ENCODE peak calls at places on chromosome X, in six cellular contexts. P is upper lobe of left lung, Z is A549, Q is HepG2, W is K562, S is GM12878. C is an unnamed sample.

GRCh38 chrX:35439042-35439639 is 359.0 kb upstream of the MAGEB16 start:
- ATAC-seq in W (no peak), Q (no peak), P (no peak), S (no peak), Z (no peak), C (no peak)

GRCh38 chrX:53321216-53321942 is 40.0 kb upstream of the IQSEC2 start:
- ATAC-seq in W (no peak), Q (no peak), P (peak; percentile 73), Z (peak; percentile 51), S (no peak), C (peak; percentile 27)

GRCh38 chrX:17525762-17526555 is 151.0 kb downstream of the NHS start:
- ATAC-seq in S (no peak), P (no peak), W (no peak), Q (no peak), Z (no peak), C (no peak)

GRCh38 chrX:77527233-77528001 is 80.2 kb downstream of the FGF16 start:
- ATAC-seq in Z (no peak), P (no peak), Q (no peak), S (no peak), W (peak; percentile 95), C (peak; percentile 50)

GRCh38 chrX:111040377-111041017 is 55.5 kb upstream of the PAK3 start:
- ATAC-seq in S (peak; percentile 53), P (no peak), Q (no peak), W (no peak), Z (peak; percentile 72), C (no peak)

GRCh38 chrX:28590394-28590793 is 3.1 kb downstream of the IL1RAPL1 start:
- ATAC-seq in S (no peak), P (no peak), W (no peak), Q (no peak), Z (no peak), C (no peak)

GRCh38 chrX:71536285-71536684 is 3.4 kb downstream of the OGT start:
- ATAC-seq in W (no peak), P (no peak), S (peak; percentile 1), Z (no peak), Q (no peak), C (no peak)

GRCh38 chrX:39946822-39947221 is 150.9 kb downstream of the BCOR start:
- ATAC-seq in P (no peak), S (no peak), Q (no peak), Z (no peak), W (no peak), C (no peak)

GRCh38 chrX:13473666-13474516 is 95.5 kb upstream of the EGFL6 start:
- ATAC-seq in S (peak; percentile 92), Z (no peak), W (no peak), P (peak; percentile 65), Q (no peak), C (no peak)

GRCh38 chrX:40006025-40007017 is 91.4 kb downstream of the BCOR start:
- ATAC-seq in W (no peak), S (peak; percentile 56), P (peak; percentile 86), Q (no peak), Z (no peak), C (peak; percentile 50)

GRCh38 chrX:124348152-124348551 is 1.8 kb downstream of the SH2D1A start:
- ATAC-seq in Z (no peak), Q (no peak), S (no peak), W (peak; percentile 86), P (no peak), C (no peak)

GRCh38 chrX:14363719-14364118 is 165.6 kb upstream of the GLRA2 start:
- ATAC-seq in Q (no peak), P (no peak), S (no peak), W (no peak), Z (no peak), C (no peak)

GRCh38 chrX:729583-730409 is 99.2 kb downstream of the SHOX start:
- ATAC-seq in Z (peak; percentile 50), W (no peak), P (no peak), Q (peak; percentile 37), S (no peak), C (no peak)

GRCh38 chrX:10399152-10399741 is 221.1 kb downstream of the MID1 start:
- ATAC-seq in P (no peak), Z (no peak), S (no peak), W (no peak), Q (no peak), C (no peak)

GRCh38 chrX:55056820-55057690 is 17.8 kb upstream of the PAGE2B start:
- ATAC-seq in P (no peak), W (no peak), Z (no peak), Q (no peak), S (no peak), C (no peak)

GRCh38 chrX:84737471-84737871 is 235.2 kb upstream of the HDX start:
- ATAC-seq in S (no peak), Q (no peak), W (no peak), Z (no peak), P (no peak), C (peak; percentile 34)

GRCh38 chrX:136063340-136064079 is 78.3 kb downstream of the SLC9A6 start:
- ATAC-seq in P (peak; percentile 74), Q (no peak), Z (no peak), S (no peak), W (no peak), C (peak; percentile 54)

GRCh38 chrX:110089656-110090404 is 86.9 kb downstream of the TMEM164 start:
- ATAC-seq in Z (no peak), Q (no peak), S (peak; percentile 45), W (peak; percentile 47), P (no peak), C (no peak)

DNA sequence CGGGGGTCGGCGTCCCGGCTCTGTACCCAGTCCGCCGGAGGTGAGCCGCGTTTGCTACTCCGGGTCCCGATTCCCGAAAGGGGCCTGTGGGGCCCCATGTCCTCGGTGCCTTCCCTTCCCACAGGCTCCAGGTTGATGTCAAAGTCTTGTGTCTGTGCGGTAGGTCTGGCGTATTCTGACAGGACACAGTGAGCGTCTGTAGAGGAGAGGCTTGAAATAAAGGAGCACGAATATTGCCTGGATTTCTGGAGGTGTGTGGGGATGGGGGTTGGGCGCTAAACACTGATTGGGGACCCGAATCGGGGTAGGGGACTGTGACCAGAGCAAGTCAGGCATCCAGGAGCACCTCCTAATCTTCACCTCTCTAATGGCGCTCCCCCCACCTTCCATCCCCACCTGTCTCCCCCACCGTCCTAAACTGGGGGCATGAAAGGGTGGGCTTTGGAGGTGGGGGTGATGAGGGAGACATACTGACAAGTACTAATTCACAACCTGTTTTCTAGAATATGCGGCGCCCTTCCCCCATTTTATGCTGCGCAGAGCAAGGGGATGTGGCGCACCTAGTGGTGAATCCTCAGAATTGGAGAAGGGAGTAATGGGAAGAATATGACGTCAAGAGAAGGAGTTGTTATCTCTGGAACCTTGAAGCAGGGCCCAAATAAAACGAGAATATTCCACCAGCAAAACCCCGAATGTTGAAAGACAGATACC is 874 bp downstream of the GPRASP2 start:
- ATAC-seq in W (peak; percentile 85), Q (peak; percentile 55), P (peak; percentile 90), Z (peak; percentile 88), S (no peak), C (peak; percentile 76)
- TF ChIP-seq EP300 in W (no peak), Q (no peak), P (no peak), Z (no peak), S (no peak), C (no peak)

GRCh38 chrX:155027509-155028066 is 944 bp downstream of the FUNDC2 start:
- ATAC-seq in P (peak; percentile 68), W (peak; percentile 28), Z (peak; percentile 26), S (peak; percentile 42), Q (peak; percentile 8), C (peak; percentile 64)
- TF ChIP-seq EP300 in P (no peak), W (no peak), Z (no peak), S (no peak), Q (no peak), C (no peak)

GRCh38 chrX:130770615-130771014 is 132.4 kb downstream of the ENOX2 start:
- ATAC-seq in Z (peak; percentile 55), P (no peak), S (no peak), W (no peak), Q (no peak), C (no peak)

GRCh38 chrX:130769835-130770234 is 133.2 kb downstream of the ENOX2 start:
- ATAC-seq in W (no peak), Z (no peak), Q (no peak), P (no peak), S (no peak), C (no peak)

GRCh38 chrX:130771648-130772312 is 131.2 kb downstream of the ENOX2 start:
- ATAC-seq in Q (no peak), S (no peak), Z (peak; percentile 38), W (no peak), P (no peak), C (no peak)

GRCh38 chrX:130771230-130771629 is 131.8 kb downstream of the ENOX2 start:
- ATAC-seq in P (no peak), Z (peak; percentile 39), S (no peak), W (no peak), Q (no peak), C (no peak)

DNA sequence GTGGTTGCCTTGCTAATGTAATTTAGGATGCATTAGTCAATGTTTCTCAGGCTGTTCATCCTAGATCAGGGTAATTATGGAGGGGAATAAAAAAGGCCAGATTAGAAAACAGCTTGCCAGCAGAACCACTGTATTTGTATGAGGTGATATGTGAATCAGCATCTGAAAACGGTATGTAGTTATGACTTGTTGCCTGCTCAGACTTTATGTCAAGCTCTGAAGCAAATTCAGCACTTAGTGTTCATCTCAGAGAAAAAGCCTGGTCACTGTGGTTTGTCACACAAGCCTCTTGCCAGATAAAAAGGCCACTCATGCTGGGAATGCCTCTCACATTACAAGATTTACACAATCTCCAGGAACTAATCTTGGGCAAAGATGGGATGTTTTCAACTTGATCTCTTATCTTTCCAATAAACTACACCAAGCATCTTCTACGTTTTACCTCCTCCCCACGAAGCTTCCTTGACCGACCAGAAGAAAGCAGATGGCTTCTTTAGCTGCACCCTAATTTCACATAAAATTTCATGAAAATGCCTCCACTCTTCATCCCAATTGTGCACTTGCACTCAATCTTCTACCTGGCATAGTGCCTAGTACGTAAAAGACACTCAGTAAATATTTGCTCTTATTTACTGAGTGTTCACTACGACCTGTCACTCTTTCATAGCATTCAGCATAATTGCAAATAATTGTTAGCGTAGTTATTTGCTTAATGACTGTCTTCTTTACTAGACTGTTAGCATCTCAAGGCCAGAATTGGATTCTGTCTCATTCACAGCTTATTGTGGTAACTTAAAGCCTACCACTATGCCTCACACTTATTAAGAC is 130.5 kb downstream of the ENOX2 start:
- ATAC-seq in S (no peak), P (no peak), W (peak; percentile 74), Q (no peak), Z (peak; percentile 53), C (no peak)
- TF ChIP-seq EP300 in S (no peak), P (no peak), W (no peak), Q (no peak), Z (no peak), C (no peak)

DNA sequence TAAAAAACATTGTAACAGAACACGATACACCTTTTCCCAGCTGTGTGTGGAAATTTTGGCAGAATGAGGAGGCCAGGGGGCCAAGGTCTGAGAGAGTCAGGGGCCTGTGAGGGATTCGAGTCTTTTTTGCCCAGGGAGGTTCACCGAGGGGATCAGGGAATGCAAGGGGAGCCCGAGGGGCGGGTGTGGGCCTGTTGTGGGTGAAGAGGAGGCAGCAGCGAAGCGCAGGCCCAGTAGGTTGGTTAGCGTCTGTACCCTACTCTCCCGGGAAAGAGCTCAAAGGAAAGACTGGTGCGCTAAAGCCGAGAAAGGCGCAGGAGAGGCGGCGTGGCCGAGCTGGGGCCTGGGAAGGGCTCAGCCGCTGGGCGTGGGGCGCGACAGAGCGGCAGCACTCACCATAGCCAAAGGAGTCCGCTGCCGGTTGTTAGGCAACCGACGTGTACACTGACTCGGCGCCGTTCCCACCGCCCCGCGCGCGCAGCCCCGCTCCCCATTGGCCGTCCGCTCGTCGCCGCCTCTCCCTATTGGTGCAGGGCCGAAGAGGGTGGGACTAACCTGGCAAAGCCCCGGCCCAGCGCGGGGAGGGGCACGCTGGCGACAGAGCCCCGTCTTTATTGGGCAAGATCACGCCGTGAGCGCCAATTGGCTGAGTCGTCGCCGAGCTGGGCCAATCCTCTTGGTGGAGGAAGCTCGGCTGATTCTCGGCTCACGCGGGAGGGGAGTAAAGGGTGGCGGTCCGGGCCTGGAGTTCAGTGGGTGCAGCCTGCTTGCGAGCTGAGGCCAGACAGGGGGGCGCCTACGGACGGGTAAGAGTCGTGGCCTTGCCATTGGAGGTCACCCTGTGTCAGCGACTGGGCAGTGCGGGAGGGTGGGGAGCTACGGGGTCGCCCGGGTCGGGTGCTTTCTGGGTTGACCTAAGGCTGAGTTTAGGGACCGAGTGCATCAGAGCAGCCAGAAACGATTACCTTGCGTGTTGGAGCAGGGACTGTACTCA is at the start of the genes CETN2 and NSDHL:
- ATAC-seq in S (peak; percentile 99), Z (peak; percentile 99), W (peak; percentile 99), Q (peak; percentile 95), P (peak; percentile 100), C (peak; percentile 98)
- TF ChIP-seq EP300 in S (no peak), Z (no peak), W (no peak), Q (no peak), P (no peak), C (no peak)